ENCODE peak calls at places on chromosomes 6 and 20, in eight cellular contexts. A is effector CD4-positive, alpha-beta T cell; T is pulmonary artery endothelial cell; D is nephron progenitor cell; X is stimulated activated naive CD8-positive, alpha-beta T cell treated with anti-CD3 and anti-CD28 coated beads, Interleukin-15, Interleukin-2, amounts not matched to agents 100 U/mL and 50 U/mL, for 24 hours; R is DMS153; E is C1 segment of cervical spinal cord; Z is BE2C. P is an unnamed sample.

GRCh38 chr6:9085054-9085746 is 649.9 kb upstream of the SLC35B3 start:
- DNase-seq in X (no peak), Z (no peak), A (no peak), E (no peak), T (no peak), D (no peak), R (peak; percentile 36), P (no peak)

GRCh38 chr6:85677243-85677956 is 34.7 kb upstream of the SYNCRIP start:
- DNase-seq in D (no peak), E (no peak), X (no peak), Z (no peak), A (no peak), T (no peak), R (no peak), P (no peak)

GRCh38 chr6:13492357-13492756 is 5.0 kb upstream of the GFOD1 start:
- DNase-seq in R (no peak), E (no peak), D (no peak), A (no peak), Z (no peak), X (no peak), T (no peak), P (no peak)

GRCh38 chr6:111631930-111632460 is 26.3 kb upstream of the TRAF3IP2 start:
- DNase-seq in X (no peak), R (no peak), E (no peak), Z (no peak), A (no peak), T (no peak), D (peak; percentile 54), P (no peak)

GRCh38 chr20:34549291-34549928 is 9.1 kb upstream of the MAP1LC3A start:
- DNase-seq in X (no peak), D (peak; percentile 27), R (no peak), Z (no peak), T (no peak), E (no peak), A (no peak), P (no peak)

GRCh38 chr6:36874016-36874442 is 574 bp downstream of the PPIL1 start:
- DNase-seq in R (no peak), T (no peak), E (no peak), D (no peak), A (no peak), Z (no peak), X (no peak), P (no peak)

GRCh38 chr6:15861486-15861885 is 198.7 kb upstream of the DTNBP1 start:
- DNase-seq in D (no peak), Z (no peak), E (no peak), R (no peak), X (no peak), A (no peak), T (no peak), P (no peak)

GRCh38 chr20:10492065-10492464 is 57.0 kb downstream of the SLX4IP start:
- DNase-seq in Z (no peak), E (no peak), X (no peak), T (no peak), A (no peak), D (no peak), R (no peak), P (no peak)

GRCh38 chr6:78589426-78589825 is 277.9 kb upstream of the IRAK1BP1 start:
- DNase-seq in E (no peak), D (no peak), T (no peak), X (no peak), Z (no peak), A (no peak), R (no peak), P (no peak)

GRCh38 chr6:7721654-7722053 is 4.2 kb upstream of the BMP6 start:
- DNase-seq in X (no peak), D (no peak), A (no peak), Z (no peak), E (no peak), R (no peak), T (no peak), P (no peak)

GRCh38 chr6:30657454-30657853 is 10.5 kb downstream of the C6orf136 start:
- DNase-seq in Z (no peak), A (no peak), E (no peak), R (no peak), D (no peak), T (no peak), X (no peak), P (no peak)

GRCh38 chr6:2900821-2901644 is 2.1 kb downstream of the SERPINB9 start:
- DNase-seq in R (no peak), T (no peak), X (peak; percentile 22), Z (no peak), D (no peak), E (no peak), A (no peak), P (no peak)

GRCh38 chr20:1964659-1965405 is 29.0 kb downstream of the PDYN start:
- DNase-seq in R (no peak), A (no peak), E (no peak), Z (no peak), X (peak; percentile 13), T (no peak), D (peak; percentile 17), P (no peak)

GRCh38 chr20:1322511-1323245 is 6.3 kb downstream of the SDCBP2 start:
- DNase-seq in X (no peak), Z (no peak), T (peak; percentile 96), R (no peak), D (no peak), A (no peak), E (no peak), P (peak; percentile 96)

GRCh38 chr20:61954276-61955021 is 111.2 kb downstream of the TAF4 start:
- DNase-seq in X (no peak), Z (no peak), A (no peak), T (no peak), E (no peak), R (peak; percentile 73), D (no peak), P (no peak)

GRCh38 chr20:6489361-6490154 is 277.9 kb upstream of the BMP2 start:
- DNase-seq in A (no peak), T (no peak), X (no peak), Z (no peak), E (no peak), R (no peak), D (no peak), P (no peak)

GRCh38 chr6:36677753-36678487 is 594 bp upstream of the CDKN1A start:
- DNase-seq in E (no peak), D (no peak), R (no peak), Z (no peak), A (no peak), X (no peak), T (no peak), P (no peak)

GRCh38 chr6:93721386-93722048 is 302.2 kb upstream of the EPHA7 start:
- DNase-seq in R (peak; percentile 80), Z (no peak), D (peak; percentile 11), T (no peak), E (no peak), A (no peak), X (no peak), P (peak; percentile 9)

GRCh38 chr6:135212935-135213334 is 31.8 kb downstream of the MYB start:
- DNase-seq in T (no peak), R (no peak), Z (no peak), E (no peak), X (no peak), A (no peak), D (no peak), P (no peak)

GRCh38 chr20:46293084-46293483 is 15.2 kb downstream of the CDH22 start:
- DNase-seq in R (no peak), T (no peak), D (peak; percentile 60), Z (no peak), A (no peak), X (no peak), E (no peak), P (no peak)

GRCh38 chr6:71478834-71479541 is 190.4 kb downstream of the OGFRL1 start:
- DNase-seq in E (no peak), D (no peak), R (no peak), X (no peak), T (peak; percentile 94), A (no peak), Z (no peak), P (peak; percentile 99)

GRCh38 chr20:38162878-38163875 is 1.9 kb downstream of the TGM2 start:
- DNase-seq in T (no peak), E (no peak), R (no peak), A (no peak), X (no peak), Z (no peak), D (no peak), P (no peak)

GRCh38 chr20:44495257-44495656 is 19.6 kb downstream of the TTPAL start:
- DNase-seq in A (no peak), X (no peak), E (no peak), T (no peak), D (no peak), Z (no peak), R (no peak), P (no peak)

GRCh38 chr6:11712760-11713159 is 65.8 kb downstream of the ADTRP start:
- DNase-seq in Z (no peak), E (no peak), T (no peak), A (no peak), X (peak; percentile 66), R (no peak), D (no peak), P (no peak)

GRCh38 chr20:1041845-1042390 is 39.8 kb upstream of the RSPO4 start:
- DNase-seq in R (no peak), A (no peak), Z (no peak), X (no peak), T (no peak), E (no peak), D (no peak), P (no peak)

GRCh38 chr20:17941826-17942196 is 26.8 kb downstream of the SNX5 start:
- DNase-seq in E (no peak), R (no peak), A (no peak), D (no peak), X (no peak), T (no peak), Z (no peak), P (no peak)

GRCh38 chr20:48791666-48792071 is 36.1 kb downstream of the PREX1 start:
- DNase-seq in X (no peak), Z (no peak), A (no peak), D (no peak), E (no peak), T (peak; percentile 47), R (no peak), P (no peak)

GRCh38 chr20:43914697-43915208 is at the start of gene TOX2:
- DNase-seq in E (no peak), T (no peak), Z (peak; percentile 87), D (peak; percentile 83), X (peak; percentile 51), R (no peak), A (peak; percentile 31), P (no peak)

GRCh38 chr6:93749191-93749590 is 329.8 kb upstream of the EPHA7 start:
- DNase-seq in E (no peak), R (no peak), D (no peak), Z (no peak), X (no peak), T (no peak), A (no peak), P (no peak)